ENCODE peak calls at places on chromosome 11, in six cellular contexts. E is GM12878, H is K562, L is GM12891, P is HepG2, R is H1. F is an unnamed sample.

GRCh38 chr11:62980133-62980760 is 4.5 kb downstream of the SLC22A6 start:
- DNase-seq in R (no peak), L (no peak), H (no peak), P (no peak), E (no peak), F (no peak)

GRCh38 chr11:131044851-131045250 is 128.6 kb upstream of the SNX19 start:
- DNase-seq in R (no peak), L (no peak), H (no peak), P (no peak), E (no peak), F (no peak)

GRCh38 chr11:120052196-120052775 is 85.6 kb downstream of the TRIM29 start:
- DNase-seq in E (no peak), R (peak; percentile 22), L (no peak), H (no peak), P (no peak), F (no peak)

GRCh38 chr11:110518809-110519514 is 89.2 kb downstream of the FDX1 start:
- DNase-seq in H (no peak), E (no peak), R (no peak), P (no peak), L (no peak), F (no peak)

GRCh38 chr11:66287256-66288137 is 1.4 kb downstream of the YIF1A start:
- DNase-seq in P (no peak), R (no peak), H (no peak), L (no peak), E (no peak), F (no peak)

GRCh38 chr11:16881074-16881709 is 133.0 kb downstream of the PLEKHA7 start:
- DNase-seq in P (no peak), L (no peak), R (no peak), H (peak; percentile 52), E (no peak), F (no peak)

GRCh38 chr11:118607401-118608267 is at the start of gene PHLDB1:
- DNase-seq in H (peak; percentile 88), P (peak; percentile 45), E (no peak), L (no peak), R (peak; percentile 77), F (no peak)

GRCh38 chr11:64571410-64572091 is 19.5 kb upstream of the SLC22A12 start:
- DNase-seq in R (no peak), L (no peak), E (no peak), P (peak; percentile 28), H (peak; percentile 76), F (no peak)

GRCh38 chr11:110912437-110912836 is 200.2 kb upstream of the ARHGAP20 start:
- DNase-seq in L (no peak), R (no peak), H (no peak), P (no peak), E (no peak), F (no peak)

GRCh38 chr11:119758291-119758690 is 29.3 kb upstream of the NECTIN1 start:
- DNase-seq in L (no peak), R (no peak), H (no peak), E (no peak), P (no peak), F (no peak)

GRCh38 chr11:125253795-125254525 is 89.4 kb downstream of the PKNOX2 start:
- DNase-seq in E (no peak), H (no peak), P (no peak), R (no peak), L (no peak), F (no peak)

GRCh38 chr11:8765294-8765693 is 82.7 kb downstream of the RPL27A start:
- DNase-seq in P (peak; percentile 49), E (no peak), H (no peak), L (no peak), R (no peak), F (no peak)

GRCh38 chr11:133012803-133013202 is 519.5 kb downstream of the OPCML start:
- DNase-seq in L (no peak), R (no peak), H (no peak), E (no peak), P (no peak), F (no peak)

GRCh38 chr11:64868904-64869570 is 9.4 kb downstream of the EHD1 start:
- DNase-seq in P (no peak), H (no peak), R (no peak), E (no peak), L (no peak), F (no peak)

GRCh38 chr11:69949327-69949726 is 128.8 kb upstream of the ANO1 start:
- DNase-seq in H (peak; percentile 37), L (no peak), E (no peak), R (no peak), P (peak; percentile 53), F (no peak)
- TF ChIP-seq POLR2AphosphoS5 in H (no peak), L (no peak), E (no peak), R (no peak), P (no peak), F (no peak)

DNA sequence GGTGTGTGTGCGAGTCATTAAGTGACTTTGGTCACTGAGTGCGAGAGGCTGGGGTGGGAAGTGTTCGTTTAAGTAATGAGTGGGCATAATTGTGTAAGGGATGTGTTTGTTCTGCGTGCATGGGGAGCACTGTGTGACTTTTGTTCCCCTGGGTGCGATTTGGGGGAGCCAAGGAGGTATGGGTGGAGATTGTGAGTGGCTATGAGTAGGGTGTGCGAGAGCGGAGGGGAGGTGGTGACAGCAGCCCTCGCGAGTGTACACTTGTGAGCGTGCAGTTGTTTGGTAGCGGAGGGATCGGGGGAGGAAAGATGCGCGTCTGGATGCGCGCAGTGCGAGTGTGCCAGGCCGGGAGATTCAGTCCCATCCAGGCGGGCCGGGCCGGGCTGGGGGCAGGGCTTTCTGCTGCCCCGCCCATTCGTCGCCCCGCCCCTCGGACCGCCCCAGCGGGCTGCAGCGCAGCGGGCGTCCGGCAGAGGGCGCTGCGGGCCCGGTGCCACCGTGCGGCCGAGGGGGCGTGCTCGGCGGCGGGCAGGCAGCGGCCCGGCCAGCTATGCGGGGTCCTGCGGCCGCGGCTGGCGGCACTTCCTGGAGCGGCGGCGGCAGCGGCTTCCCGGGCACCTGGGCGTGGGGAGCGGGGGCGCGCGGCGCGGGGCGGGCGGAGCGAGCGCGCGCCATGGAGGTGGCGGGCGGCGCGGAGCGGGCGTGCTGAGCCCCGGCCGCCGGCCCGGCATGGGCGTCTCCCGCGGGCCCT is at the start of gene DGKZ:
- DNase-seq in H (peak; percentile 97), P (peak; percentile 66), R (peak; percentile 98), L (peak; percentile 90), E (no peak), F (peak; percentile 92)
- TF ChIP-seq POLR2A in H (no peak), P (no peak), R (peak; percentile 43), L (no peak), E (no peak), F (peak; percentile 64)

GRCh38 chr11:19368726-19369364 is 128.1 kb upstream of the E2F8 start:
- DNase-seq in E (no peak), H (no peak), L (no peak), R (no peak), P (no peak), F (no peak)

GRCh38 chr11:19372381-19372780 is 131.6 kb upstream of the E2F8 start:
- DNase-seq in E (no peak), P (no peak), H (no peak), L (no peak), R (no peak), F (no peak)

GRCh38 chr11:19367051-19367709 is 126.4 kb upstream of the E2F8 start:
- DNase-seq in R (no peak), P (no peak), E (no peak), H (no peak), L (no peak), F (no peak)

GRCh38 chr11:19374189-19374588 is 133.4 kb upstream of the E2F8 start:
- DNase-seq in L (no peak), H (no peak), P (no peak), R (no peak), E (no peak), F (no peak)

GRCh38 chr11:19370100-19370861 is 129.5 kb upstream of the E2F8 start:
- DNase-seq in R (no peak), P (no peak), E (no peak), L (no peak), H (no peak), F (no peak)
- TF ChIP-seq TAF1 in R (no peak), P (no peak), E (no peak), L (no peak), H (no peak), F (no peak)

DNA sequence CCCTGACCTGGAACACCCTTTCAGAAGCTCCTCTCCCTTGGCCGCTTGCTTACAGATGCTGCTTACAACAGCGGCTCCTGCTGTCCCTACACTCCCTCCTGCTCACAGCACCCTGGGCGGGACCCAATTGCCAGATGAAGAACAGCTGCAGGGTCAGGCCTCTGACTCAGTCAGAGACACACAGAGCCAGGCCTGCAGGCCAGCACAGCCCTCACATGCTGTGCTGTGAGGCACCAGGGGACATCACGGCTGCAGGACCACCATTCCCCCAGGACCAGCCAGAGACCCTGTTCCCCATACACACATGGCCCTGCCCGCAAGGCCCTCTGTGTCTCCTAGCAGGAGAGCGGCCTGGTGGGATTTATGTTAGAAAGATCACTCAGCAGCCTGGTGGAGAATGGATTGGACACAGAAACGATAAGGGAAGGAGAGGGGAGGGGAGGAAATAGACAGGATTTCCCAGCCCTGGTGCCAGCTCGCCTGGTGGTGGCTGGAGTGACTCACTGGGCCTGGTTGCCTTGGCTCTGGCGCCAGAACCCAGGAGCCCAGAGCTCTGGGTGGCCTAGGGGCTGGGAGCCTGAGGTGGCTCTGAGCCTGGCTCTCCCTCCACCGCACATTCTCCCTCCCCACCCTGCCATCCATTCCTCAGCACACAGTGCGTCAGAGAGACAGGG is 6.7 kb downstream of the CAPN5 start:
- DNase-seq in P (peak; percentile 45), L (no peak), R (no peak), H (peak; percentile 30), E (no peak), F (peak; percentile 12)
- TF ChIP-seq POLR2AphosphoS5 in P (no peak), L (no peak), R (no peak), H (no peak), E (no peak), F (no peak)

DNA sequence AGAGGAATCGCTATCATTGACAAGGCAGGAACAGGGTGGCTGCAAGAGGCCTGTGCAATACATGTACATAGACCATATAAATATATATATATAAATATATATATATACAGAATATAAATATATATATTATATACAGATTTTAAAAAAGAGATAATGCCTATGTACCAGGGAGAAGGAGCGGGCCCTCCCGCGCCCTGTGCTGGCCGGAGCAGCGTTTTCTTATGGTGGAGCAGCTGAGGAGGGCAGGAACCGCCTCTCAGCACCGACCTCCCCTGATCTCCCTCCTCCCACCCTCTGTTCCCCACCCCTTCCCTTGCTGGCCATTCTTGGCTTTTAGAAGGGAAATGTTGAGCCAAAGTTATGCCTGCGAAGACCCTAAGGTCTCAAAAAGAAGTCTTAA is 31.8 kb downstream of the SCN3B start:
- DNase-seq in L (no peak), P (no peak), E (no peak), R (no peak), H (no peak), F (no peak)
- TF ChIP-seq POLR2A in L (no peak), P (no peak), E (no peak), R (no peak), H (no peak), F (no peak)

DNA sequence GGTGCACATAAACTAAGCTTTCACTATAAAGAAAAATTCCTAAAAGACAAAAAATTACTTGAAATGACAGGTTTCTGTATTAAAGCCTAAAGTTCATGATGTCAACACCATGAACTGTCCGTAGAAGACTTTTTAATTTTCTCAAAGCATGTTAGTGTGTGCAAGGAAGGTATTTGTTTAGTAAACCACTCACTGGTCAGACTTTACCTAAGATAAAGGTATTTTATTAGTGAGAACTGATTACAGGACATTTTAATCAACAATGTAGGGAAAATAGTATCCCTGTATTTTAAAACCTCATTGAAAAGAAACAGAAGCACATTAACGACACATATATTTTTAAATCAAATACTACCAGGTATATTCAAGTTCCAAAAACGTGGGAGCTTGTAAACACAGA is 2.9 kb downstream of the PICALM start:
- DNase-seq in E (no peak), L (no peak), P (no peak), H (no peak), R (no peak), F (no peak)
- TF ChIP-seq TAF1 in E (no peak), L (no peak), P (no peak), H (no peak), R (no peak), F (no peak)

GRCh38 chr11:77471520-77472234 is 2.2 kb downstream of the PAK1 start:
- DNase-seq in P (peak; percentile 33), E (no peak), H (peak; percentile 11), R (no peak), L (no peak), F (no peak)
- TF ChIP-seq POLR2AphosphoS5 in P (no peak), E (no peak), H (no peak), R (no peak), L (no peak), F (no peak)